ENCODE peak calls at places on chromosomes 13 and 19, in six cellular contexts. One of them, this sample, is unnamed.

GRCh38 chr19:39698535-39698934 is 5.7 kb upstream of the LGALS14 start:
- DNase-seq in dorsolateral prefrontal cortex: no peak
- DNase-seq in ascending aorta: no peak
- DNase-seq in epithelial cell of esophagus: no peak
- DNase-seq in WTC11: no peak
- DNase-seq in PC-3: no peak
- DNase-seq in this sample: no peak

GRCh38 chr13:76636881-76637280 is 249.3 kb downstream of the KCTD12 start:
- DNase-seq in dorsolateral prefrontal cortex: no peak
- DNase-seq in ascending aorta: no peak
- DNase-seq in epithelial cell of esophagus: no peak
- DNase-seq in WTC11: no peak
- DNase-seq in PC-3: no peak
- DNase-seq in this sample: no peak

GRCh38 chr13:39811696-39812095 is 156.2 kb downstream of the COG6 start:
- DNase-seq in dorsolateral prefrontal cortex: no peak
- DNase-seq in ascending aorta: no peak
- DNase-seq in epithelial cell of esophagus: no peak
- DNase-seq in WTC11: no peak
- DNase-seq in PC-3: no peak
- DNase-seq in this sample: no peak

GRCh38 chr13:50127017-50127725 is 111.9 kb downstream of the KCNRG start:
- DNase-seq in dorsolateral prefrontal cortex: no peak
- DNase-seq in ascending aorta: peak
- DNase-seq in epithelial cell of esophagus: no peak
- DNase-seq in WTC11: peak
- DNase-seq in PC-3: no peak
- DNase-seq in this sample: peak

GRCh38 chr19:920051-920857 is 3.1 kb downstream of the KISS1R start:
- DNase-seq in dorsolateral prefrontal cortex: no peak
- DNase-seq in ascending aorta: no peak
- DNase-seq in epithelial cell of esophagus: peak
- DNase-seq in WTC11: peak
- DNase-seq in PC-3: peak
- DNase-seq in this sample: no peak

GRCh38 chr19:40689339-40690049 is 957 bp downstream of the NUMBL start:
- DNase-seq in dorsolateral prefrontal cortex: no peak
- DNase-seq in ascending aorta: no peak
- DNase-seq in epithelial cell of esophagus: peak
- DNase-seq in WTC11: peak
- DNase-seq in PC-3: peak
- DNase-seq in this sample: peak

GRCh38 chr13:52414963-52415362 is 9.0 kb upstream of the THSD1 start:
- DNase-seq in dorsolateral prefrontal cortex: no peak
- DNase-seq in ascending aorta: no peak
- DNase-seq in epithelial cell of esophagus: peak
- DNase-seq in WTC11: no peak
- DNase-seq in PC-3: no peak
- DNase-seq in this sample: no peak

GRCh38 chr19:39645800-39646411 is 9.8 kb upstream of the LGALS16 start:
- DNase-seq in dorsolateral prefrontal cortex: no peak
- DNase-seq in ascending aorta: no peak
- DNase-seq in epithelial cell of esophagus: peak
- DNase-seq in WTC11: peak
- DNase-seq in PC-3: peak
- DNase-seq in this sample: no peak

GRCh38 chr13:37194428-37194861 is 89.0 kb upstream of the CSNK1A1L start:
- DNase-seq in dorsolateral prefrontal cortex: no peak
- DNase-seq in ascending aorta: no peak
- DNase-seq in epithelial cell of esophagus: peak
- DNase-seq in WTC11: no peak
- DNase-seq in PC-3: peak
- DNase-seq in this sample: no peak

DNA sequence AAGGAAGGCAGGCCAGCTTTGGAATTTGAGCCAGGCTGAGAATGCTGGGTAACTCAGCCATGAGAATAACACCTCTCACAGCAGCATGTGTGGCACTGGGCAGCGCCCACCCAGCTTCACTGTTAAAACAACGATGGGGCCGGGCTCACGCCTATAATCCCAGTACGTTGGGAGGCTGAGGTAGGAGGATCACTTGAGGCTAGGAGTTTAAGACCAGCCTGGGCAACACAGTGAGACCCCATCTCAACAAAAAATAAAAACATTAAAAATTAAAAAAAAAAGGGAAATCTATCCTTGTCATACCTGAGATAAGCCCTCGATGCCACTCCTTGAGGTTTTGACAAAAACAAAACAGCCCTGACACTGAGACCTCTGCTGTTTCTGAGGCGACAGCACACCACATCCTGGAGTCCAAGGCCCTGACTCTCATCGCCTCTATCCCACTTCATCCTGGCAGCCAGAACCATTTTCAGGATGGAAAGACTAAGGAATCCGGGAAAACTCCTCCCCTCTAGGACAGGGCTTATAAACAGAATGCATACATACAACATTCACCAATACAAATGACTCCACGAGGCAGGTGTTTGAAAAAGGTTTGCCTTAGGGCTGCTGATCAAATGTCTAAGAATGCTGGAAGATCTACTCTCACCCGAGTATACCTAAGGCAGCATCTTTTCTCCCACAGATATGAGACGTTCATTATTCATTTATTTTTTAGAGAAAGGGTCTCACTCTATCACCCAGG is 22.6 kb upstream of the TIMM44 start:
- DNase-seq in dorsolateral prefrontal cortex: no peak
- DNase-seq in ascending aorta: no peak
- DNase-seq in epithelial cell of esophagus: no peak
- DNase-seq in WTC11: no peak
- DNase-seq in PC-3: no peak
- DNase-seq in this sample: no peak
- TF ChIP-seq CTCF in dorsolateral prefrontal cortex: no peak
- TF ChIP-seq CTCF in ascending aorta: no peak
- TF ChIP-seq CTCF in epithelial cell of esophagus: no peak
- TF ChIP-seq CTCF in WTC11: no peak
- TF ChIP-seq CTCF in PC-3: no peak
- TF ChIP-seq CTCF in this sample: no peak

DNA sequence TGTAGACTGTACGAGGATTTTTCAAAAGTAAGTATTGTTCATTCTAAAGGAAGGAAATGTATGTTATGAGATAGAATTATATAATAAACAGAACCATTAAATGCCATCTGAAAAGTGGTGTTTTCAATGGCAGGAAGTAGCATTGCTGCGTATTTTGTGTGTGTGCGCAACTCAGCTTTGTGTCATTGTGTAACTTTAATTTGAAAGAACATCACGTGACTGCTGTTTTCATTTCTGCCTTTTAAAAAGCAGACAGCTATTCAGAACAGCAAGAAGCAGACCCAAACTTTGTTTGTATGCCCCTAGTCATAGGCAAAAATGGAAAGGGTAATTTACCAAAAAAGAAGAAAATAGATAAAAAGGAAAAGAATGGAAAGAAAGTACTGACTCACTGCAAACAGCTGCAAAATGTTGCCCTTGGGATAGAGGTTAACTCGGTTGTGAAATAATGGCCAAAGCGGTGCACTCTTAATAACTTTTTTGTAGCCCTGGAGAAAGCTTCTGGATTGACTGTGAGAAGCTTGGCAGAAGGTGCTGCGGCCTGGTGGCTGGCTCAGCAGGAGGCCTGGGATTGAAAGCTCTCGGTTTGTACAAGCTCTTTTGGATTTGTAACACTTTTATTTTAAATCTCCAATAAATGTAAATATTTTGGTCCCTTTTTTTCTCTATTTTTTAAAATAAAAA is 97.3 kb downstream of the GGACT start:
- DNase-seq in dorsolateral prefrontal cortex: no peak
- DNase-seq in ascending aorta: no peak
- DNase-seq in epithelial cell of esophagus: no peak
- DNase-seq in WTC11: no peak
- DNase-seq in PC-3: no peak
- DNase-seq in this sample: no peak
- TF ChIP-seq CTCF in dorsolateral prefrontal cortex: no peak
- TF ChIP-seq CTCF in ascending aorta: no peak
- TF ChIP-seq CTCF in epithelial cell of esophagus: no peak
- TF ChIP-seq CTCF in WTC11: no peak
- TF ChIP-seq CTCF in PC-3: no peak
- TF ChIP-seq CTCF in this sample: no peak

GRCh38 chr13:20988033-20988908 is 73.1 kb downstream of the LATS2 start:
- DNase-seq in dorsolateral prefrontal cortex: no peak
- DNase-seq in ascending aorta: no peak
- DNase-seq in epithelial cell of esophagus: no peak
- DNase-seq in WTC11: no peak
- DNase-seq in PC-3: no peak
- DNase-seq in this sample: no peak

GRCh38 chr13:20983386-20983785 is 78.0 kb downstream of the LATS2 start:
- DNase-seq in dorsolateral prefrontal cortex: no peak
- DNase-seq in ascending aorta: no peak
- DNase-seq in epithelial cell of esophagus: no peak
- DNase-seq in WTC11: no peak
- DNase-seq in PC-3: no peak
- DNase-seq in this sample: no peak

GRCh38 chr13:20980899-20981298 is 78.4 kb upstream of the XPO4 start:
- DNase-seq in dorsolateral prefrontal cortex: no peak
- DNase-seq in ascending aorta: no peak
- DNase-seq in epithelial cell of esophagus: no peak
- DNase-seq in WTC11: no peak
- DNase-seq in PC-3: no peak
- DNase-seq in this sample: no peak

GRCh38 chr13:20981370-20982095 is 79.0 kb upstream of the XPO4 start:
- DNase-seq in dorsolateral prefrontal cortex: no peak
- DNase-seq in ascending aorta: no peak
- DNase-seq in epithelial cell of esophagus: no peak
- DNase-seq in WTC11: no peak
- DNase-seq in PC-3: no peak
- DNase-seq in this sample: no peak

DNA sequence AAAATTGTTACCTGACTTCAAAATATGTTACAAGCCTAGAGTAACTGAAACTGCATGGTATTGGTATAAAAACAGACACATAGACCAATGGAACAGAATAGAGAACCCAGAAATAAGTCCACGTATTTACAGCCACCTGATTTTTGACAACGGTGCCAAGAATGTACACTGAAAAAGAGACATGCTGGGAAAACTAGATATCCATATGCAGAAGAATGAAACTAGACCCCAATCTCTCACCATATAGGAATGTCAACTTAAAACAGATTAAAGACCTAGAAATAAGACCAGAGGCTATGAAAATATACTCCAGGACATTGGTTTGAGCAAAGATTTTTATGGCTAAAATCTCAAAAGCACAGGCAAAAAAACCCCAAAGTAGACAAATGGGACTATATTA is 76.5 kb downstream of the LATS2 start:
- DNase-seq in dorsolateral prefrontal cortex: no peak
- DNase-seq in ascending aorta: no peak
- DNase-seq in epithelial cell of esophagus: no peak
- DNase-seq in WTC11: no peak
- DNase-seq in PC-3: no peak
- DNase-seq in this sample: no peak
- TF ChIP-seq CTCF in dorsolateral prefrontal cortex: no peak
- TF ChIP-seq CTCF in ascending aorta: no peak
- TF ChIP-seq CTCF in epithelial cell of esophagus: no peak
- TF ChIP-seq CTCF in WTC11: no peak
- TF ChIP-seq CTCF in PC-3: no peak
- TF ChIP-seq CTCF in this sample: no peak

DNA sequence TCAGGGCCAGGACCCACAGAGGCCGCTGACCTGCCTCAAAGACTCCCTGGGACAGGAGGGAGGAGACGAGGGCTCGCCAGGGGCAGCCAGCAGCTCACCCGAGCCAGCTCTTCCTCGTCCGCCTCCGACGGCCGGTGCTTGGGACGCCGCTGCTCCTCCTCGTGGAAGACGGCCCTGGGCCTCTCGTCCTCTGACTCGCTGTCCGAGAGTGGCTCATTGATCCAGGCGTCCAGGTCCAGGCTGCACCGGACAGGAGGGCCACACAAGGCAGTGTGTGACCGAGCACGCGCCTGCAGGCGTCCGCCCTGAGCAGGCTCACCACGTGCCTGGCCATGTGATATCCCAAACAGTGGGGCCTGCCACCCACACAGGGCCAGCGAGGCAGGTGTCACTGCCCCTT is 19.8 kb downstream of the IZUMO4 start:
- DNase-seq in dorsolateral prefrontal cortex: no peak
- DNase-seq in ascending aorta: no peak
- DNase-seq in epithelial cell of esophagus: no peak
- DNase-seq in WTC11: no peak
- DNase-seq in PC-3: no peak
- DNase-seq in this sample: no peak
- TF ChIP-seq CTCF in dorsolateral prefrontal cortex: no peak
- TF ChIP-seq CTCF in ascending aorta: no peak
- TF ChIP-seq CTCF in epithelial cell of esophagus: no peak
- TF ChIP-seq CTCF in WTC11: no peak
- TF ChIP-seq CTCF in PC-3: no peak
- TF ChIP-seq CTCF in this sample: no peak

GRCh38 chr13:32587014-32587773 is 942 bp downstream of the PDS5B start:
- DNase-seq in dorsolateral prefrontal cortex: peak
- DNase-seq in ascending aorta: peak
- DNase-seq in epithelial cell of esophagus: peak
- DNase-seq in WTC11: peak
- DNase-seq in PC-3: peak
- DNase-seq in this sample: peak
- TF ChIP-seq CTCF in dorsolateral prefrontal cortex: no peak
- TF ChIP-seq CTCF in ascending aorta: no peak
- TF ChIP-seq CTCF in epithelial cell of esophagus: no peak
- TF ChIP-seq CTCF in WTC11: no peak
- TF ChIP-seq CTCF in PC-3: no peak
- TF ChIP-seq CTCF in this sample: no peak

DNA sequence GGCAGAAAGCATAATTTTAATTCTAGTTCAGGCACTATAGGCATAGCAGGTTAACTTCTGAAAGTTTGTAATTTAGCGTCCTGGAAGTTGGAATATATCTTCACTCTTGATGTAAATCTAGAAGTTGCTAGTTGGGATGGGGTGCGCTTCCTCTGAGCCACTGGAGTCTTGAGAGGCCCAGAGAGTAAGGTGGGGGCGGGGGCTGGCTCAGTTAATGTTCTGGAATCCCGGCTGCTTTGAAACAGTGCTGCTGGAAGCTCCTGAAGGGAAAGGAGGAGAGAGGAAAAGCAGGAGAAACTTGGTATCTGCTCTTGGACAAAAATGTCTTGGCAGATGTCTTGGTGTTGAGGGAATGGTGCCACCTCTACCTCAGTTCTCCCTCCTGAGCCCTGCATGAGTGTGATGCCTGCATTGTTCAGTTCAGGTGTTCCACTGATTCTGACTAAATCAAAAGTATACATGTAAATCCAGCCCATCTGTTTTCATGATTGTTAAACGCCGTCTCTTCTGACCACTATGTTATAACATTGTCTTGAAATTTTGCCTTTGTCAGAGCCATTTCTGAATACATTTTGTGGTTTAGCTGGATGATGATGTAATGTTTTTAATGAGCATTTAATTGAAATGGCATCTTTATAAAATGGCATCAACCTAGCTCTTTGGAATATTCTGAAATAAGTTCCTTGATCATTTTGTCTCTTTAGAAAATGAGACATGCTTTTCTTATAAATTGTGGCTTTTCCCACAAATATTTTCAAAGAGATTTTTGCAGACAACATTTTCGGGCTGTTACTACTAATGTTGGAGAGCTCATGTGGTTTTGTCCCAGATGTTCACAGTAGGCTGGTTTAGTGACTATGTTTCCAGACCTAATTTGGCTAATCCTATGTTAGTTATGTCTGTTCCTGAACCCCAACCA is 202.7 kb downstream of the SHISA2 start:
- DNase-seq in dorsolateral prefrontal cortex: no peak
- DNase-seq in ascending aorta: no peak
- DNase-seq in epithelial cell of esophagus: no peak
- DNase-seq in WTC11: no peak
- DNase-seq in PC-3: no peak
- DNase-seq in this sample: no peak
- TF ChIP-seq CTCF in dorsolateral prefrontal cortex: no peak
- TF ChIP-seq CTCF in ascending aorta: no peak
- TF ChIP-seq CTCF in epithelial cell of esophagus: no peak
- TF ChIP-seq CTCF in WTC11: no peak
- TF ChIP-seq CTCF in PC-3: no peak
- TF ChIP-seq CTCF in this sample: no peak

GRCh38 chr19:5434970-5435641 is 20.1 kb upstream of the ZNRF4 start:
- DNase-seq in dorsolateral prefrontal cortex: peak
- DNase-seq in ascending aorta: no peak
- DNase-seq in epithelial cell of esophagus: peak
- DNase-seq in WTC11: no peak
- DNase-seq in PC-3: peak
- DNase-seq in this sample: no peak
- TF ChIP-seq CTCF in dorsolateral prefrontal cortex: no peak
- TF ChIP-seq CTCF in ascending aorta: no peak
- TF ChIP-seq CTCF in epithelial cell of esophagus: no peak
- TF ChIP-seq CTCF in WTC11: no peak
- TF ChIP-seq CTCF in PC-3: no peak
- TF ChIP-seq CTCF in this sample: no peak